ENCODE peak calls at places on chromosomes 4 and X, in seven cellular contexts. One of them, this sample, is unnamed.

GRCh38 chr4:10072420-10073017 is 44.1 kb downstream of the WDR1 start:
- DNase-seq in stimulated activated CD4-positive, alpha-beta T cell treated with anti-CD3 and anti-CD28 coated beads, Interleukin-12 subunit alpha, Interleukin-12 subunit beta, amount 100 ng/mL, for 4 hours: no peak
- DNase-seq in brain microvascular endothelial cell: no peak
- DNase-seq in activated CD8-positive, alpha-beta T cell treated with anti-CD3 and anti-CD28 coated beads for 36 hours: no peak
- DNase-seq in T1000: no peak
- DNase-seq in SK-MEL-5: no peak
- DNase-seq in activated T-cell treated with anti-CD3 and anti-CD28 coated beads, Interleukin-2, amount 50 U/mL, for 48 hours: no peak
- DNase-seq in this sample: no peak

GRCh38 chr4:98659741-98660507 is 1.5 kb upstream of the TSPAN5 start:
- DNase-seq in stimulated activated CD4-positive, alpha-beta T cell treated with anti-CD3 and anti-CD28 coated beads, Interleukin-12 subunit alpha, Interleukin-12 subunit beta, amount 100 ng/mL, for 4 hours: no peak
- DNase-seq in brain microvascular endothelial cell: no peak
- DNase-seq in activated CD8-positive, alpha-beta T cell treated with anti-CD3 and anti-CD28 coated beads for 36 hours: no peak
- DNase-seq in T1000: no peak
- DNase-seq in SK-MEL-5: no peak
- DNase-seq in activated T-cell treated with anti-CD3 and anti-CD28 coated beads, Interleukin-2, amount 50 U/mL, for 48 hours: peak
- DNase-seq in this sample: no peak

GRCh38 chr4:3648731-3649130 is 116.5 kb upstream of the LRPAP1 start:
- DNase-seq in stimulated activated CD4-positive, alpha-beta T cell treated with anti-CD3 and anti-CD28 coated beads, Interleukin-12 subunit alpha, Interleukin-12 subunit beta, amount 100 ng/mL, for 4 hours: no peak
- DNase-seq in brain microvascular endothelial cell: no peak
- DNase-seq in activated CD8-positive, alpha-beta T cell treated with anti-CD3 and anti-CD28 coated beads for 36 hours: no peak
- DNase-seq in T1000: no peak
- DNase-seq in SK-MEL-5: no peak
- DNase-seq in activated T-cell treated with anti-CD3 and anti-CD28 coated beads, Interleukin-2, amount 50 U/mL, for 48 hours: no peak
- DNase-seq in this sample: no peak

GRCh38 chr4:146428298-146428697 is 93.4 kb downstream of the SLC10A7 start:
- DNase-seq in stimulated activated CD4-positive, alpha-beta T cell treated with anti-CD3 and anti-CD28 coated beads, Interleukin-12 subunit alpha, Interleukin-12 subunit beta, amount 100 ng/mL, for 4 hours: no peak
- DNase-seq in brain microvascular endothelial cell: no peak
- DNase-seq in activated CD8-positive, alpha-beta T cell treated with anti-CD3 and anti-CD28 coated beads for 36 hours: no peak
- DNase-seq in T1000: no peak
- DNase-seq in SK-MEL-5: no peak
- DNase-seq in activated T-cell treated with anti-CD3 and anti-CD28 coated beads, Interleukin-2, amount 50 U/mL, for 48 hours: no peak
- DNase-seq in this sample: no peak

GRCh38 chr4:25993564-25994185 is 79.7 kb downstream of the SMIM20 start:
- DNase-seq in stimulated activated CD4-positive, alpha-beta T cell treated with anti-CD3 and anti-CD28 coated beads, Interleukin-12 subunit alpha, Interleukin-12 subunit beta, amount 100 ng/mL, for 4 hours: no peak
- DNase-seq in brain microvascular endothelial cell: no peak
- DNase-seq in activated CD8-positive, alpha-beta T cell treated with anti-CD3 and anti-CD28 coated beads for 36 hours: peak
- DNase-seq in T1000: no peak
- DNase-seq in SK-MEL-5: peak
- DNase-seq in activated T-cell treated with anti-CD3 and anti-CD28 coated beads, Interleukin-2, amount 50 U/mL, for 48 hours: peak
- DNase-seq in this sample: no peak

GRCh38 chr4:118400362-118400761 is 47.6 kb upstream of the PRSS12 start:
- DNase-seq in stimulated activated CD4-positive, alpha-beta T cell treated with anti-CD3 and anti-CD28 coated beads, Interleukin-12 subunit alpha, Interleukin-12 subunit beta, amount 100 ng/mL, for 4 hours: no peak
- DNase-seq in brain microvascular endothelial cell: peak
- DNase-seq in activated CD8-positive, alpha-beta T cell treated with anti-CD3 and anti-CD28 coated beads for 36 hours: no peak
- DNase-seq in T1000: no peak
- DNase-seq in SK-MEL-5: no peak
- DNase-seq in activated T-cell treated with anti-CD3 and anti-CD28 coated beads, Interleukin-2, amount 50 U/mL, for 48 hours: no peak
- DNase-seq in this sample: no peak

GRCh38 chr4:147453561-147454141 is 27.2 kb upstream of the EDNRA start:
- DNase-seq in stimulated activated CD4-positive, alpha-beta T cell treated with anti-CD3 and anti-CD28 coated beads, Interleukin-12 subunit alpha, Interleukin-12 subunit beta, amount 100 ng/mL, for 4 hours: no peak
- DNase-seq in brain microvascular endothelial cell: peak
- DNase-seq in activated CD8-positive, alpha-beta T cell treated with anti-CD3 and anti-CD28 coated beads for 36 hours: no peak
- DNase-seq in T1000: no peak
- DNase-seq in SK-MEL-5: peak
- DNase-seq in activated T-cell treated with anti-CD3 and anti-CD28 coated beads, Interleukin-2, amount 50 U/mL, for 48 hours: no peak
- DNase-seq in this sample: no peak

GRCh38 chr4:61443813-61444510 is 243.8 kb downstream of the ADGRL3 start:
- DNase-seq in stimulated activated CD4-positive, alpha-beta T cell treated with anti-CD3 and anti-CD28 coated beads, Interleukin-12 subunit alpha, Interleukin-12 subunit beta, amount 100 ng/mL, for 4 hours: no peak
- DNase-seq in brain microvascular endothelial cell: peak
- DNase-seq in activated CD8-positive, alpha-beta T cell treated with anti-CD3 and anti-CD28 coated beads for 36 hours: no peak
- DNase-seq in T1000: no peak
- DNase-seq in SK-MEL-5: no peak
- DNase-seq in activated T-cell treated with anti-CD3 and anti-CD28 coated beads, Interleukin-2, amount 50 U/mL, for 48 hours: no peak
- DNase-seq in this sample: no peak

GRCh38 chrX:22433292-22434070 is 160.8 kb downstream of the CBLL2 start:
- DNase-seq in stimulated activated CD4-positive, alpha-beta T cell treated with anti-CD3 and anti-CD28 coated beads, Interleukin-12 subunit alpha, Interleukin-12 subunit beta, amount 100 ng/mL, for 4 hours: no peak
- DNase-seq in brain microvascular endothelial cell: peak
- DNase-seq in activated CD8-positive, alpha-beta T cell treated with anti-CD3 and anti-CD28 coated beads for 36 hours: no peak
- DNase-seq in T1000: no peak
- DNase-seq in SK-MEL-5: no peak
- DNase-seq in activated T-cell treated with anti-CD3 and anti-CD28 coated beads, Interleukin-2, amount 50 U/mL, for 48 hours: no peak
- DNase-seq in this sample: no peak

GRCh38 chr4:152540293-152540674 is 4.4 kb upstream of the FBXW7 start:
- DNase-seq in stimulated activated CD4-positive, alpha-beta T cell treated with anti-CD3 and anti-CD28 coated beads, Interleukin-12 subunit alpha, Interleukin-12 subunit beta, amount 100 ng/mL, for 4 hours: no peak
- DNase-seq in brain microvascular endothelial cell: no peak
- DNase-seq in activated CD8-positive, alpha-beta T cell treated with anti-CD3 and anti-CD28 coated beads for 36 hours: no peak
- DNase-seq in T1000: no peak
- DNase-seq in SK-MEL-5: peak
- DNase-seq in activated T-cell treated with anti-CD3 and anti-CD28 coated beads, Interleukin-2, amount 50 U/mL, for 48 hours: no peak
- DNase-seq in this sample: no peak

GRCh38 chrX:26558719-26559386 is 342.9 kb downstream of the MAGEB5 start:
- DNase-seq in stimulated activated CD4-positive, alpha-beta T cell treated with anti-CD3 and anti-CD28 coated beads, Interleukin-12 subunit alpha, Interleukin-12 subunit beta, amount 100 ng/mL, for 4 hours: no peak
- DNase-seq in brain microvascular endothelial cell: no peak
- DNase-seq in activated CD8-positive, alpha-beta T cell treated with anti-CD3 and anti-CD28 coated beads for 36 hours: no peak
- DNase-seq in T1000: no peak
- DNase-seq in SK-MEL-5: no peak
- DNase-seq in activated T-cell treated with anti-CD3 and anti-CD28 coated beads, Interleukin-2, amount 50 U/mL, for 48 hours: no peak
- DNase-seq in this sample: no peak

GRCh38 chrX:97672138-97672537 is 788.4 kb downstream of the RPA4 start:
- DNase-seq in stimulated activated CD4-positive, alpha-beta T cell treated with anti-CD3 and anti-CD28 coated beads, Interleukin-12 subunit alpha, Interleukin-12 subunit beta, amount 100 ng/mL, for 4 hours: no peak
- DNase-seq in brain microvascular endothelial cell: no peak
- DNase-seq in activated CD8-positive, alpha-beta T cell treated with anti-CD3 and anti-CD28 coated beads for 36 hours: no peak
- DNase-seq in T1000: no peak
- DNase-seq in SK-MEL-5: no peak
- DNase-seq in activated T-cell treated with anti-CD3 and anti-CD28 coated beads, Interleukin-2, amount 50 U/mL, for 48 hours: no peak
- DNase-seq in this sample: no peak

GRCh38 chrX:17160971-17161370 is 214.0 kb upstream of the NHS start:
- DNase-seq in stimulated activated CD4-positive, alpha-beta T cell treated with anti-CD3 and anti-CD28 coated beads, Interleukin-12 subunit alpha, Interleukin-12 subunit beta, amount 100 ng/mL, for 4 hours: no peak
- DNase-seq in brain microvascular endothelial cell: no peak
- DNase-seq in activated CD8-positive, alpha-beta T cell treated with anti-CD3 and anti-CD28 coated beads for 36 hours: no peak
- DNase-seq in T1000: no peak
- DNase-seq in SK-MEL-5: peak
- DNase-seq in activated T-cell treated with anti-CD3 and anti-CD28 coated beads, Interleukin-2, amount 50 U/mL, for 48 hours: no peak
- DNase-seq in this sample: no peak

GRCh38 chr4:110197421-110198398 is 705 bp downstream of the ELOVL6 start:
- DNase-seq in stimulated activated CD4-positive, alpha-beta T cell treated with anti-CD3 and anti-CD28 coated beads, Interleukin-12 subunit alpha, Interleukin-12 subunit beta, amount 100 ng/mL, for 4 hours: peak
- DNase-seq in brain microvascular endothelial cell: peak
- DNase-seq in activated CD8-positive, alpha-beta T cell treated with anti-CD3 and anti-CD28 coated beads for 36 hours: peak
- DNase-seq in T1000: peak
- DNase-seq in SK-MEL-5: peak
- DNase-seq in activated T-cell treated with anti-CD3 and anti-CD28 coated beads, Interleukin-2, amount 50 U/mL, for 48 hours: peak
- DNase-seq in this sample: no peak

GRCh38 chrX:105543271-105543670 is 279.1 kb upstream of the NRK start:
- DNase-seq in stimulated activated CD4-positive, alpha-beta T cell treated with anti-CD3 and anti-CD28 coated beads, Interleukin-12 subunit alpha, Interleukin-12 subunit beta, amount 100 ng/mL, for 4 hours: no peak
- DNase-seq in brain microvascular endothelial cell: no peak
- DNase-seq in activated CD8-positive, alpha-beta T cell treated with anti-CD3 and anti-CD28 coated beads for 36 hours: no peak
- DNase-seq in T1000: no peak
- DNase-seq in SK-MEL-5: peak
- DNase-seq in activated T-cell treated with anti-CD3 and anti-CD28 coated beads, Interleukin-2, amount 50 U/mL, for 48 hours: no peak
- DNase-seq in this sample: no peak

GRCh38 chrX:23465985-23466384 is 131.3 kb downstream of the PTCHD1 start:
- DNase-seq in stimulated activated CD4-positive, alpha-beta T cell treated with anti-CD3 and anti-CD28 coated beads, Interleukin-12 subunit alpha, Interleukin-12 subunit beta, amount 100 ng/mL, for 4 hours: no peak
- DNase-seq in brain microvascular endothelial cell: no peak
- DNase-seq in activated CD8-positive, alpha-beta T cell treated with anti-CD3 and anti-CD28 coated beads for 36 hours: no peak
- DNase-seq in T1000: no peak
- DNase-seq in SK-MEL-5: no peak
- DNase-seq in activated T-cell treated with anti-CD3 and anti-CD28 coated beads, Interleukin-2, amount 50 U/mL, for 48 hours: no peak
- DNase-seq in this sample: no peak

GRCh38 chr4:104693601-104694201 is 199.0 kb upstream of the CXXC4 start:
- DNase-seq in stimulated activated CD4-positive, alpha-beta T cell treated with anti-CD3 and anti-CD28 coated beads, Interleukin-12 subunit alpha, Interleukin-12 subunit beta, amount 100 ng/mL, for 4 hours: no peak
- DNase-seq in brain microvascular endothelial cell: no peak
- DNase-seq in activated CD8-positive, alpha-beta T cell treated with anti-CD3 and anti-CD28 coated beads for 36 hours: peak
- DNase-seq in T1000: no peak
- DNase-seq in SK-MEL-5: peak
- DNase-seq in activated T-cell treated with anti-CD3 and anti-CD28 coated beads, Interleukin-2, amount 50 U/mL, for 48 hours: no peak
- DNase-seq in this sample: peak

GRCh38 chr4:155319506-155319905 is 57.3 kb downstream of the MAP9 start:
- DNase-seq in stimulated activated CD4-positive, alpha-beta T cell treated with anti-CD3 and anti-CD28 coated beads, Interleukin-12 subunit alpha, Interleukin-12 subunit beta, amount 100 ng/mL, for 4 hours: no peak
- DNase-seq in brain microvascular endothelial cell: no peak
- DNase-seq in activated CD8-positive, alpha-beta T cell treated with anti-CD3 and anti-CD28 coated beads for 36 hours: no peak
- DNase-seq in T1000: no peak
- DNase-seq in SK-MEL-5: no peak
- DNase-seq in activated T-cell treated with anti-CD3 and anti-CD28 coated beads, Interleukin-2, amount 50 U/mL, for 48 hours: no peak
- DNase-seq in this sample: no peak

GRCh38 chr4:110641218-110641617 is 18.3 kb upstream of the PITX2 start:
- DNase-seq in stimulated activated CD4-positive, alpha-beta T cell treated with anti-CD3 and anti-CD28 coated beads, Interleukin-12 subunit alpha, Interleukin-12 subunit beta, amount 100 ng/mL, for 4 hours: no peak
- DNase-seq in brain microvascular endothelial cell: no peak
- DNase-seq in activated CD8-positive, alpha-beta T cell treated with anti-CD3 and anti-CD28 coated beads for 36 hours: no peak
- DNase-seq in T1000: no peak
- DNase-seq in SK-MEL-5: no peak
- DNase-seq in activated T-cell treated with anti-CD3 and anti-CD28 coated beads, Interleukin-2, amount 50 U/mL, for 48 hours: no peak
- DNase-seq in this sample: no peak

GRCh38 chr4:37706032-37706431 is 19.9 kb upstream of the RELL1 start:
- DNase-seq in stimulated activated CD4-positive, alpha-beta T cell treated with anti-CD3 and anti-CD28 coated beads, Interleukin-12 subunit alpha, Interleukin-12 subunit beta, amount 100 ng/mL, for 4 hours: no peak
- DNase-seq in brain microvascular endothelial cell: no peak
- DNase-seq in activated CD8-positive, alpha-beta T cell treated with anti-CD3 and anti-CD28 coated beads for 36 hours: no peak
- DNase-seq in T1000: no peak
- DNase-seq in SK-MEL-5: no peak
- DNase-seq in activated T-cell treated with anti-CD3 and anti-CD28 coated beads, Interleukin-2, amount 50 U/mL, for 48 hours: no peak
- DNase-seq in this sample: no peak

GRCh38 chr4:174214102-174214878 is 69.2 kb downstream of the FBXO8 start:
- DNase-seq in stimulated activated CD4-positive, alpha-beta T cell treated with anti-CD3 and anti-CD28 coated beads, Interleukin-12 subunit alpha, Interleukin-12 subunit beta, amount 100 ng/mL, for 4 hours: no peak
- DNase-seq in brain microvascular endothelial cell: no peak
- DNase-seq in activated CD8-positive, alpha-beta T cell treated with anti-CD3 and anti-CD28 coated beads for 36 hours: peak
- DNase-seq in T1000: no peak
- DNase-seq in SK-MEL-5: no peak
- DNase-seq in activated T-cell treated with anti-CD3 and anti-CD28 coated beads, Interleukin-2, amount 50 U/mL, for 48 hours: peak
- DNase-seq in this sample: no peak

GRCh38 chr4:147009875-147010274 is 64.2 kb upstream of the TTC29 start:
- DNase-seq in stimulated activated CD4-positive, alpha-beta T cell treated with anti-CD3 and anti-CD28 coated beads, Interleukin-12 subunit alpha, Interleukin-12 subunit beta, amount 100 ng/mL, for 4 hours: no peak
- DNase-seq in brain microvascular endothelial cell: no peak
- DNase-seq in activated CD8-positive, alpha-beta T cell treated with anti-CD3 and anti-CD28 coated beads for 36 hours: no peak
- DNase-seq in T1000: no peak
- DNase-seq in SK-MEL-5: no peak
- DNase-seq in activated T-cell treated with anti-CD3 and anti-CD28 coated beads, Interleukin-2, amount 50 U/mL, for 48 hours: no peak
- DNase-seq in this sample: no peak

GRCh38 chrX:105822138-105823091 is at the start of gene NRK:
- DNase-seq in stimulated activated CD4-positive, alpha-beta T cell treated with anti-CD3 and anti-CD28 coated beads, Interleukin-12 subunit alpha, Interleukin-12 subunit beta, amount 100 ng/mL, for 4 hours: no peak
- DNase-seq in brain microvascular endothelial cell: peak
- DNase-seq in activated CD8-positive, alpha-beta T cell treated with anti-CD3 and anti-CD28 coated beads for 36 hours: no peak
- DNase-seq in T1000: no peak
- DNase-seq in SK-MEL-5: no peak
- DNase-seq in activated T-cell treated with anti-CD3 and anti-CD28 coated beads, Interleukin-2, amount 50 U/mL, for 48 hours: no peak
- DNase-seq in this sample: no peak

GRCh38 chr4:110492522-110492921 is 16.6 kb downstream of the ENPEP start:
- DNase-seq in stimulated activated CD4-positive, alpha-beta T cell treated with anti-CD3 and anti-CD28 coated beads, Interleukin-12 subunit alpha, Interleukin-12 subunit beta, amount 100 ng/mL, for 4 hours: no peak
- DNase-seq in brain microvascular endothelial cell: no peak
- DNase-seq in activated CD8-positive, alpha-beta T cell treated with anti-CD3 and anti-CD28 coated beads for 36 hours: no peak
- DNase-seq in T1000: no peak
- DNase-seq in SK-MEL-5: no peak
- DNase-seq in activated T-cell treated with anti-CD3 and anti-CD28 coated beads, Interleukin-2, amount 50 U/mL, for 48 hours: no peak
- DNase-seq in this sample: no peak

GRCh38 chr4:116702949-116703348 is 382.4 kb downstream of the TRAM1L1 start:
- DNase-seq in stimulated activated CD4-positive, alpha-beta T cell treated with anti-CD3 and anti-CD28 coated beads, Interleukin-12 subunit alpha, Interleukin-12 subunit beta, amount 100 ng/mL, for 4 hours: no peak
- DNase-seq in brain microvascular endothelial cell: no peak
- DNase-seq in activated CD8-positive, alpha-beta T cell treated with anti-CD3 and anti-CD28 coated beads for 36 hours: no peak
- DNase-seq in T1000: no peak
- DNase-seq in SK-MEL-5: peak
- DNase-seq in activated T-cell treated with anti-CD3 and anti-CD28 coated beads, Interleukin-2, amount 50 U/mL, for 48 hours: no peak
- DNase-seq in this sample: no peak

GRCh38 chr4:184568770-184569169 is 80.5 kb downstream of the CASP3 start:
- DNase-seq in stimulated activated CD4-positive, alpha-beta T cell treated with anti-CD3 and anti-CD28 coated beads, Interleukin-12 subunit alpha, Interleukin-12 subunit beta, amount 100 ng/mL, for 4 hours: no peak
- DNase-seq in brain microvascular endothelial cell: no peak
- DNase-seq in activated CD8-positive, alpha-beta T cell treated with anti-CD3 and anti-CD28 coated beads for 36 hours: no peak
- DNase-seq in T1000: no peak
- DNase-seq in SK-MEL-5: peak
- DNase-seq in activated T-cell treated with anti-CD3 and anti-CD28 coated beads, Interleukin-2, amount 50 U/mL, for 48 hours: no peak
- DNase-seq in this sample: no peak

GRCh38 chr4:10161840-10162239 is 45.2 kb upstream of the WDR1 start:
- DNase-seq in stimulated activated CD4-positive, alpha-beta T cell treated with anti-CD3 and anti-CD28 coated beads, Interleukin-12 subunit alpha, Interleukin-12 subunit beta, amount 100 ng/mL, for 4 hours: no peak
- DNase-seq in brain microvascular endothelial cell: no peak
- DNase-seq in activated CD8-positive, alpha-beta T cell treated with anti-CD3 and anti-CD28 coated beads for 36 hours: peak
- DNase-seq in T1000: no peak
- DNase-seq in SK-MEL-5: no peak
- DNase-seq in activated T-cell treated with anti-CD3 and anti-CD28 coated beads, Interleukin-2, amount 50 U/mL, for 48 hours: no peak
- DNase-seq in this sample: no peak

GRCh38 chr4:37584530-37585060 is 101.6 kb downstream of the RELL1 start:
- DNase-seq in stimulated activated CD4-positive, alpha-beta T cell treated with anti-CD3 and anti-CD28 coated beads, Interleukin-12 subunit alpha, Interleukin-12 subunit beta, amount 100 ng/mL, for 4 hours: no peak
- DNase-seq in brain microvascular endothelial cell: no peak
- DNase-seq in activated CD8-positive, alpha-beta T cell treated with anti-CD3 and anti-CD28 coated beads for 36 hours: no peak
- DNase-seq in T1000: no peak
- DNase-seq in SK-MEL-5: no peak
- DNase-seq in activated T-cell treated with anti-CD3 and anti-CD28 coated beads, Interleukin-2, amount 50 U/mL, for 48 hours: no peak
- DNase-seq in this sample: no peak

GRCh38 chrX:54794004-54794403 is 4.1 kb downstream of the ITIH6 start:
- DNase-seq in stimulated activated CD4-positive, alpha-beta T cell treated with anti-CD3 and anti-CD28 coated beads, Interleukin-12 subunit alpha, Interleukin-12 subunit beta, amount 100 ng/mL, for 4 hours: no peak
- DNase-seq in brain microvascular endothelial cell: no peak
- DNase-seq in activated CD8-positive, alpha-beta T cell treated with anti-CD3 and anti-CD28 coated beads for 36 hours: no peak
- DNase-seq in T1000: no peak
- DNase-seq in SK-MEL-5: no peak
- DNase-seq in activated T-cell treated with anti-CD3 and anti-CD28 coated beads, Interleukin-2, amount 50 U/mL, for 48 hours: no peak
- DNase-seq in this sample: no peak

GRCh38 chr4:15232725-15233597 is 194.9 kb upstream of the C1QTNF7 start:
- DNase-seq in stimulated activated CD4-positive, alpha-beta T cell treated with anti-CD3 and anti-CD28 coated beads, Interleukin-12 subunit alpha, Interleukin-12 subunit beta, amount 100 ng/mL, for 4 hours: no peak
- DNase-seq in brain microvascular endothelial cell: peak
- DNase-seq in activated CD8-positive, alpha-beta T cell treated with anti-CD3 and anti-CD28 coated beads for 36 hours: peak
- DNase-seq in T1000: peak
- DNase-seq in SK-MEL-5: peak
- DNase-seq in activated T-cell treated with anti-CD3 and anti-CD28 coated beads, Interleukin-2, amount 50 U/mL, for 48 hours: no peak
- DNase-seq in this sample: no peak

GRCh38 chr4:138832563-138832962 is 183.0 kb upstream of the NOCT start:
- DNase-seq in stimulated activated CD4-positive, alpha-beta T cell treated with anti-CD3 and anti-CD28 coated beads, Interleukin-12 subunit alpha, Interleukin-12 subunit beta, amount 100 ng/mL, for 4 hours: no peak
- DNase-seq in brain microvascular endothelial cell: no peak
- DNase-seq in activated CD8-positive, alpha-beta T cell treated with anti-CD3 and anti-CD28 coated beads for 36 hours: peak
- DNase-seq in T1000: no peak
- DNase-seq in SK-MEL-5: no peak
- DNase-seq in activated T-cell treated with anti-CD3 and anti-CD28 coated beads, Interleukin-2, amount 50 U/mL, for 48 hours: peak
- DNase-seq in this sample: no peak

GRCh38 chrX:11567528-11568220 is 98.0 kb downstream of the ARHGAP6 start:
- DNase-seq in stimulated activated CD4-positive, alpha-beta T cell treated with anti-CD3 and anti-CD28 coated beads, Interleukin-12 subunit alpha, Interleukin-12 subunit beta, amount 100 ng/mL, for 4 hours: no peak
- DNase-seq in brain microvascular endothelial cell: no peak
- DNase-seq in activated CD8-positive, alpha-beta T cell treated with anti-CD3 and anti-CD28 coated beads for 36 hours: no peak
- DNase-seq in T1000: no peak
- DNase-seq in SK-MEL-5: no peak
- DNase-seq in activated T-cell treated with anti-CD3 and anti-CD28 coated beads, Interleukin-2, amount 50 U/mL, for 48 hours: no peak
- DNase-seq in this sample: no peak

GRCh38 chr4:74412225-74412624 is 32.7 kb upstream of the AREG start:
- DNase-seq in stimulated activated CD4-positive, alpha-beta T cell treated with anti-CD3 and anti-CD28 coated beads, Interleukin-12 subunit alpha, Interleukin-12 subunit beta, amount 100 ng/mL, for 4 hours: no peak
- DNase-seq in brain microvascular endothelial cell: no peak
- DNase-seq in activated CD8-positive, alpha-beta T cell treated with anti-CD3 and anti-CD28 coated beads for 36 hours: no peak
- DNase-seq in T1000: no peak
- DNase-seq in SK-MEL-5: no peak
- DNase-seq in activated T-cell treated with anti-CD3 and anti-CD28 coated beads, Interleukin-2, amount 50 U/mL, for 48 hours: no peak
- DNase-seq in this sample: no peak

GRCh38 chr4:132065940-132066495 is 1083.1 kb upstream of the PCDH10 start:
- DNase-seq in stimulated activated CD4-positive, alpha-beta T cell treated with anti-CD3 and anti-CD28 coated beads, Interleukin-12 subunit alpha, Interleukin-12 subunit beta, amount 100 ng/mL, for 4 hours: no peak
- DNase-seq in brain microvascular endothelial cell: no peak
- DNase-seq in activated CD8-positive, alpha-beta T cell treated with anti-CD3 and anti-CD28 coated beads for 36 hours: no peak
- DNase-seq in T1000: no peak
- DNase-seq in SK-MEL-5: no peak
- DNase-seq in activated T-cell treated with anti-CD3 and anti-CD28 coated beads, Interleukin-2, amount 50 U/mL, for 48 hours: no peak
- DNase-seq in this sample: no peak

GRCh38 chrX:139194571-139195280 is 335.8 kb upstream of the F9 start:
- DNase-seq in stimulated activated CD4-positive, alpha-beta T cell treated with anti-CD3 and anti-CD28 coated beads, Interleukin-12 subunit alpha, Interleukin-12 subunit beta, amount 100 ng/mL, for 4 hours: no peak
- DNase-seq in brain microvascular endothelial cell: no peak
- DNase-seq in activated CD8-positive, alpha-beta T cell treated with anti-CD3 and anti-CD28 coated beads for 36 hours: no peak
- DNase-seq in T1000: no peak
- DNase-seq in SK-MEL-5: no peak
- DNase-seq in activated T-cell treated with anti-CD3 and anti-CD28 coated beads, Interleukin-2, amount 50 U/mL, for 48 hours: no peak
- DNase-seq in this sample: no peak

GRCh38 chr4:10808591-10808990 is 124.0 kb upstream of the CLNK start:
- DNase-seq in stimulated activated CD4-positive, alpha-beta T cell treated with anti-CD3 and anti-CD28 coated beads, Interleukin-12 subunit alpha, Interleukin-12 subunit beta, amount 100 ng/mL, for 4 hours: no peak
- DNase-seq in brain microvascular endothelial cell: peak
- DNase-seq in activated CD8-positive, alpha-beta T cell treated with anti-CD3 and anti-CD28 coated beads for 36 hours: no peak
- DNase-seq in T1000: peak
- DNase-seq in SK-MEL-5: no peak
- DNase-seq in activated T-cell treated with anti-CD3 and anti-CD28 coated beads, Interleukin-2, amount 50 U/mL, for 48 hours: no peak
- DNase-seq in this sample: peak

GRCh38 chrX:46152756-46153155 is 392.5 kb downstream of the ZNF674 start:
- DNase-seq in stimulated activated CD4-positive, alpha-beta T cell treated with anti-CD3 and anti-CD28 coated beads, Interleukin-12 subunit alpha, Interleukin-12 subunit beta, amount 100 ng/mL, for 4 hours: no peak
- DNase-seq in brain microvascular endothelial cell: no peak
- DNase-seq in activated CD8-positive, alpha-beta T cell treated with anti-CD3 and anti-CD28 coated beads for 36 hours: no peak
- DNase-seq in T1000: no peak
- DNase-seq in SK-MEL-5: no peak
- DNase-seq in activated T-cell treated with anti-CD3 and anti-CD28 coated beads, Interleukin-2, amount 50 U/mL, for 48 hours: no peak
- DNase-seq in this sample: no peak

This sample was measured in stromal cell of bone marrow.